ENCODE peak calls at places on chromosome 22, in five cellular contexts. One of them, this sample, is unnamed.

GRCh38 chr22:44229331-44229730 is 48.6 kb downstream of the PARVG start:
- DNase-seq in adrenal gland: no peak
- DNase-seq in NCI-H1417: no peak
- DNase-seq in AG08395: no peak
- DNase-seq in fibroblast of villous mesenchyme: no peak
- DNase-seq in this sample: peak; percentile 2

GRCh38 chr22:47065756-47066615 is 303.5 kb downstream of the TBC1D22A start:
- DNase-seq in adrenal gland: peak; percentile 94
- DNase-seq in NCI-H1417: no peak
- DNase-seq in AG08395: no peak
- DNase-seq in fibroblast of villous mesenchyme: peak; percentile 84
- DNase-seq in this sample: peak; percentile 25

GRCh38 chr22:27596133-27596905 is 205.2 kb downstream of the MN1 start:
- DNase-seq in adrenal gland: no peak
- DNase-seq in NCI-H1417: no peak
- DNase-seq in AG08395: no peak
- DNase-seq in fibroblast of villous mesenchyme: no peak
- DNase-seq in this sample: no peak

GRCh38 chr22:27628891-27629631 is 172.5 kb downstream of the MN1 start:
- DNase-seq in adrenal gland: no peak
- DNase-seq in NCI-H1417: no peak
- DNase-seq in AG08395: no peak
- DNase-seq in fibroblast of villous mesenchyme: no peak
- DNase-seq in this sample: no peak

GRCh38 chr22:49218142-49218541 is 609.5 kb downstream of the BRD1 start:
- DNase-seq in adrenal gland: no peak
- DNase-seq in NCI-H1417: no peak
- DNase-seq in AG08395: no peak
- DNase-seq in fibroblast of villous mesenchyme: no peak
- DNase-seq in this sample: no peak

GRCh38 chr22:49321477-49322055 is 506.1 kb downstream of the BRD1 start:
- DNase-seq in adrenal gland: no peak
- DNase-seq in NCI-H1417: no peak
- DNase-seq in AG08395: no peak
- DNase-seq in fibroblast of villous mesenchyme: no peak
- DNase-seq in this sample: no peak

GRCh38 chr22:23263651-23264555 is 83.6 kb downstream of the BCR start:
- DNase-seq in adrenal gland: peak; percentile 46
- DNase-seq in NCI-H1417: no peak
- DNase-seq in AG08395: no peak
- DNase-seq in fibroblast of villous mesenchyme: no peak
- DNase-seq in this sample: peak; percentile 15

GRCh38 chr22:44341431-44342346 is 28.9 kb upstream of the SHISAL1 start:
- DNase-seq in adrenal gland: no peak
- DNase-seq in NCI-H1417: no peak
- DNase-seq in AG08395: peak; percentile 22
- DNase-seq in fibroblast of villous mesenchyme: peak; percentile 76
- DNase-seq in this sample: no peak

GRCh38 chr22:40922484-40923303 is 28.5 kb upstream of the RBX1 start:
- DNase-seq in adrenal gland: peak; percentile 12
- DNase-seq in NCI-H1417: no peak
- DNase-seq in AG08395: peak; percentile 67
- DNase-seq in fibroblast of villous mesenchyme: peak; percentile 76
- DNase-seq in this sample: peak; percentile 76

GRCh38 chr22:21754523-21755128 is 19.0 kb upstream of the YPEL1 start:
- DNase-seq in adrenal gland: no peak
- DNase-seq in NCI-H1417: no peak
- DNase-seq in AG08395: peak; percentile 19
- DNase-seq in fibroblast of villous mesenchyme: peak; percentile 29
- DNase-seq in this sample: peak; percentile 33

GRCh38 chr22:23763579-23764331 is 965 bp downstream of the C22orf15 start:
- DNase-seq in adrenal gland: no peak
- DNase-seq in NCI-H1417: no peak
- DNase-seq in AG08395: no peak
- DNase-seq in fibroblast of villous mesenchyme: no peak
- DNase-seq in this sample: no peak

GRCh38 chr22:23772315-23773246 is at the start of gene MMP11:
- DNase-seq in adrenal gland: peak; percentile 60
- DNase-seq in NCI-H1417: peak; percentile 58
- DNase-seq in AG08395: peak; percentile 71
- DNase-seq in fibroblast of villous mesenchyme: no peak
- DNase-seq in this sample: no peak

GRCh38 chr22:43118953-43119458 is 8.5 kb downstream of the BIK start:
- DNase-seq in adrenal gland: no peak
- DNase-seq in NCI-H1417: no peak
- DNase-seq in AG08395: no peak
- DNase-seq in fibroblast of villous mesenchyme: peak; percentile 27
- DNase-seq in this sample: peak; percentile 33

GRCh38 chr22:48842583-48842945 is 985.1 kb downstream of the BRD1 start:
- DNase-seq in adrenal gland: no peak
- DNase-seq in NCI-H1417: no peak
- DNase-seq in AG08395: no peak
- DNase-seq in fibroblast of villous mesenchyme: no peak
- DNase-seq in this sample: no peak

GRCh38 chr22:48594757-48595510 is 1232.7 kb downstream of the BRD1 start:
- DNase-seq in adrenal gland: no peak
- DNase-seq in NCI-H1417: no peak
- DNase-seq in AG08395: no peak
- DNase-seq in fibroblast of villous mesenchyme: no peak
- DNase-seq in this sample: no peak

GRCh38 chr22:31870890-31871289 is 73.4 kb upstream of the YWHAH start:
- DNase-seq in adrenal gland: no peak
- DNase-seq in NCI-H1417: no peak
- DNase-seq in AG08395: peak; percentile 84
- DNase-seq in fibroblast of villous mesenchyme: peak; percentile 71
- DNase-seq in this sample: peak; percentile 93

GRCh38 chr22:36411589-36412258 is 24.0 kb upstream of the MYH9 start:
- DNase-seq in adrenal gland: no peak
- DNase-seq in NCI-H1417: peak; percentile 3
- DNase-seq in AG08395: no peak
- DNase-seq in fibroblast of villous mesenchyme: no peak
- DNase-seq in this sample: no peak

GRCh38 chr22:35561796-35562526 is 21.3 kb downstream of the RASD2 start:
- DNase-seq in adrenal gland: no peak
- DNase-seq in NCI-H1417: no peak
- DNase-seq in AG08395: peak; percentile 47
- DNase-seq in fibroblast of villous mesenchyme: peak; percentile 46
- DNase-seq in this sample: peak; percentile 68

GRCh38 chr22:22901578-22902218 is 14.1 kb downstream of the IGLL5 start:
- DNase-seq in adrenal gland: no peak
- DNase-seq in NCI-H1417: no peak
- DNase-seq in AG08395: no peak
- DNase-seq in fibroblast of villous mesenchyme: no peak
- DNase-seq in this sample: no peak

GRCh38 chr22:42202048-42202447 is 68.4 kb downstream of the TCF20 start:
- DNase-seq in adrenal gland: no peak
- DNase-seq in NCI-H1417: no peak
- DNase-seq in AG08395: no peak
- DNase-seq in fibroblast of villous mesenchyme: no peak
- DNase-seq in this sample: no peak

GRCh38 chr22:20239951-20240773 is 28.0 kb downstream of the RTN4R start:
- DNase-seq in adrenal gland: no peak
- DNase-seq in NCI-H1417: no peak
- DNase-seq in AG08395: no peak
- DNase-seq in fibroblast of villous mesenchyme: peak; percentile 22
- DNase-seq in this sample: no peak

GRCh38 chr22:44860311-44860710 is 107.9 kb downstream of the ARHGAP8 start:
- DNase-seq in adrenal gland: no peak
- DNase-seq in NCI-H1417: no peak
- DNase-seq in AG08395: no peak
- DNase-seq in fibroblast of villous mesenchyme: no peak
- DNase-seq in this sample: no peak

This sample was measured in fibroblast of mammary gland.